ENCODE peak calls at places on chromosomes 4 and X, in six cellular contexts. U is NCI-H460, G is neural crest cell, S is Right ventricle myocardium inferior, I is uterus, E is colonic mucosa. K is an unnamed sample.
A peak's percentile ranks its signal among the peaks of the same experiment; 100 is the strongest.

GRCh38 chr4:1360423-1361283 is 13.6 kb downstream of the UVSSA start:
- DNase-seq in U (no peak), G (no peak), S (peak; percentile 64), I (no peak), E (no peak), K (no peak)

GRCh38 chr4:139658185-139658584 is 7.4 kb upstream of the MGST2 start:
- DNase-seq in U (no peak), G (no peak), S (no peak), I (no peak), E (no peak), K (no peak)

GRCh38 chr4:151797131-151797530 is 36.3 kb upstream of the GATB start:
- DNase-seq in U (no peak), G (no peak), S (no peak), I (no peak), E (peak; percentile 48), K (no peak)

GRCh38 chr4:56979674-56980073 is 978 bp downstream of the POLR2B start:
- DNase-seq in U (no peak), G (peak; percentile 14), S (no peak), I (no peak), E (peak; percentile 40), K (no peak)

GRCh38 chr4:81688085-81688484 is 216.4 kb upstream of the RASGEF1B start:
- DNase-seq in U (no peak), G (no peak), S (no peak), I (no peak), E (no peak), K (no peak)

GRCh38 chr4:43457866-43458265 is 565.4 kb downstream of the GRXCR1 start:
- DNase-seq in U (no peak), G (no peak), S (no peak), I (no peak), E (no peak), K (no peak)

GRCh38 chrX:153499876-153500275 is 5.1 kb downstream of the BGN start:
- DNase-seq in U (no peak), G (no peak), S (no peak), I (no peak), E (no peak), K (no peak)

GRCh38 chr4:1040344-1041146 is 29.1 kb downstream of the FGFRL1 start:
- DNase-seq in U (no peak), G (no peak), S (peak; percentile 47), I (no peak), E (no peak), K (no peak)

GRCh38 chr4:76028242-76028859 is 5.1 kb upstream of the CXCL10 start:
- DNase-seq in U (no peak), G (no peak), S (no peak), I (no peak), E (no peak), K (no peak)

GRCh38 chr4:184477201-184477999 is 3.0 kb upstream of the IRF2 start:
- DNase-seq in U (no peak), G (no peak), S (no peak), I (no peak), E (no peak), K (no peak)

GRCh38 chr4:95293014-95293413 is 255.8 kb downstream of the UNC5C start:
- DNase-seq in U (no peak), G (no peak), S (no peak), I (no peak), E (no peak), K (no peak)

GRCh38 chrX:134670241-134670811 is 12.1 kb upstream of the PLAC1 start:
- DNase-seq in U (no peak), G (no peak), S (no peak), I (no peak), E (no peak), K (no peak)

GRCh38 chrX:28303486-28303885 is 283.8 kb upstream of the IL1RAPL1 start:
- DNase-seq in U (no peak), G (no peak), S (no peak), I (no peak), E (no peak), K (no peak)

GRCh38 chr4:172892300-172892699 is 276.3 kb upstream of the GALNT7 start:
- DNase-seq in U (no peak), G (no peak), S (no peak), I (no peak), E (peak; percentile 27), K (peak; percentile 23)

GRCh38 chr4:166965562-166965961 is 268.7 kb downstream of the SPOCK3 start:
- DNase-seq in U (no peak), G (no peak), S (no peak), I (no peak), E (no peak), K (no peak)

GRCh38 chr4:153345011-153345981 is 808 bp downstream of the MND1 start:
- DNase-seq in U (no peak), G (peak; percentile 12), S (peak; percentile 70), I (no peak), E (peak; percentile 54), K (no peak)

GRCh38 chrX:154436597-154437397 is at the start of gene GDI1:
- DNase-seq in U (peak; percentile 30), G (peak; percentile 45), S (peak; percentile 87), I (no peak), E (no peak), K (no peak)

GRCh38 chrX:108224727-108225455 is 133.3 kb downstream of the ATG4A start:
- DNase-seq in U (peak; percentile 59), G (peak; percentile 22), S (no peak), I (no peak), E (no peak), K (peak; percentile 23)

GRCh38 chr4:153497988-153498967 is 32.1 kb downstream of the TMEM131L start:
- DNase-seq in U (no peak), G (no peak), S (no peak), I (no peak), E (no peak), K (no peak)

GRCh38 chr4:76905521-76905920 is 7.6 kb upstream of the SOWAHB start:
- DNase-seq in U (no peak), G (no peak), S (no peak), I (no peak), E (no peak), K (no peak)

GRCh38 chrX:53288173-53288572 is 6.8 kb upstream of the IQSEC2 start:
- DNase-seq in U (no peak), G (peak; percentile 42), S (peak; percentile 77), I (peak; percentile 34), E (no peak), K (no peak)

GRCh38 chr4:119810001-119810400 is 181.4 kb upstream of the PDE5A start:
- DNase-seq in U (no peak), G (no peak), S (no peak), I (no peak), E (no peak), K (no peak)

GRCh38 chr4:90163872-90164271 is 36.7 kb downstream of the CCSER1 start:
- DNase-seq in U (no peak), G (no peak), S (no peak), I (no peak), E (no peak), K (no peak)

GRCh38 chr4:53545238-53545637 is 46.0 kb downstream of the LNX1 start:
- DNase-seq in U (no peak), G (no peak), S (no peak), I (no peak), E (no peak), K (peak; percentile 15)

GRCh38 chrX:119809185-119809666 is 17.8 kb upstream of the RPL39 start:
- DNase-seq in U (no peak), G (no peak), S (no peak), I (no peak), E (no peak), K (no peak)

GRCh38 chrX:69070949-69071650 is 94.2 kb downstream of the PJA1 start:
- DNase-seq in U (no peak), G (no peak), S (peak; percentile 80), I (peak; percentile 48), E (peak; percentile 25), K (no peak)

GRCh38 chr4:8769645-8770517 is 101.8 kb downstream of the HMX1 start:
- DNase-seq in U (no peak), G (no peak), S (peak; percentile 16), I (no peak), E (no peak), K (no peak)

GRCh38 chr4:123299212-123299651 is 97.4 kb upstream of the SPRY1 start:
- DNase-seq in U (no peak), G (no peak), S (no peak), I (no peak), E (no peak), K (no peak)

GRCh38 chrX:1401611-1402430 is 9.9 kb upstream of the SLC25A6 start:
- DNase-seq in U (no peak), G (no peak), S (no peak), I (no peak), E (no peak), K (no peak)

GRCh38 chr4:83961575-83961974 is 425.7 kb downstream of the GPAT3 start:
- DNase-seq in U (no peak), G (no peak), S (no peak), I (no peak), E (no peak), K (no peak)

GRCh38 chr4:78337216-78337615 is 214.4 kb upstream of the ANXA3 start:
- DNase-seq in U (no peak), G (no peak), S (no peak), I (no peak), E (no peak), K (no peak)

GRCh38 chrX:19599253-19599652 is 83.9 kb upstream of the MAP3K15 start:
- DNase-seq in U (no peak), G (no peak), S (no peak), I (no peak), E (no peak), K (no peak)

GRCh38 chr4:66486068-66486467 is 815.8 kb upstream of the EPHA5 start:
- DNase-seq in U (no peak), G (no peak), S (no peak), I (no peak), E (no peak), K (no peak)

GRCh38 chr4:71867598-71867997 is 83.7 kb upstream of the GC start:
- DNase-seq in U (no peak), G (no peak), S (no peak), I (no peak), E (no peak), K (no peak)

GRCh38 chr4:107825072-107825789 is 499 bp downstream of the SGMS2 start:
- DNase-seq in U (no peak), G (peak; percentile 30), S (peak; percentile 67), I (peak; percentile 46), E (peak; percentile 61), K (no peak)